ENCODE peak calls at places on chromosomes 5 and 9, in four cellular contexts. One of them, this sample, is unnamed.

GRCh38 chr9:127407505-127407868 is 10.5 kb downstream of the SLC2A8 start:
- DNase-seq in heart right ventricle: no peak
- DNase-seq in fibroblast of gingiva: no peak
- DNase-seq in spleen: no peak
- DNase-seq in this sample: no peak

GRCh38 chr9:91071185-91071990 is 269.8 kb downstream of the SYK start:
- DNase-seq in heart right ventricle: no peak
- DNase-seq in fibroblast of gingiva: peak; percentile 72
- DNase-seq in spleen: no peak
- DNase-seq in this sample: no peak

GRCh38 chr9:93864840-93865239 is 90.3 kb downstream of the BARX1 start:
- DNase-seq in heart right ventricle: no peak
- DNase-seq in fibroblast of gingiva: no peak
- DNase-seq in spleen: no peak
- DNase-seq in this sample: no peak

GRCh38 chr9:87798276-87798833 is 72.4 kb downstream of the CTSL start:
- DNase-seq in heart right ventricle: no peak
- DNase-seq in fibroblast of gingiva: no peak
- DNase-seq in spleen: no peak
- DNase-seq in this sample: no peak

GRCh38 chr5:73338201-73339126 is 110.1 kb downstream of the FOXD1 start:
- DNase-seq in heart right ventricle: no peak
- DNase-seq in fibroblast of gingiva: peak; percentile 58
- DNase-seq in spleen: no peak
- DNase-seq in this sample: peak; percentile 9

GRCh38 chr9:98823666-98824334 is 16.3 kb downstream of the GALNT12 start:
- DNase-seq in heart right ventricle: no peak
- DNase-seq in fibroblast of gingiva: no peak
- DNase-seq in spleen: no peak
- DNase-seq in this sample: no peak

GRCh38 chr9:137383453-137384115 is 39.4 kb downstream of the EXD3 start:
- DNase-seq in heart right ventricle: no peak
- DNase-seq in fibroblast of gingiva: no peak
- DNase-seq in spleen: peak; percentile 67
- DNase-seq in this sample: no peak

GRCh38 chr5:93602261-93603149 is 19.5 kb downstream of the NR2F1 start:
- DNase-seq in heart right ventricle: no peak
- DNase-seq in fibroblast of gingiva: no peak
- DNase-seq in spleen: no peak
- DNase-seq in this sample: no peak

GRCh38 chr9:116100711-116101111 is 52.9 kb upstream of the PAPPA start:
- DNase-seq in heart right ventricle: no peak
- DNase-seq in fibroblast of gingiva: no peak
- DNase-seq in spleen: no peak
- DNase-seq in this sample: no peak

GRCh38 chr9:117768740-117769400 is 64.7 kb downstream of the TLR4 start:
- DNase-seq in heart right ventricle: no peak
- DNase-seq in fibroblast of gingiva: peak; percentile 52
- DNase-seq in spleen: no peak
- DNase-seq in this sample: no peak

GRCh38 chr5:6236858-6237481 is 141.4 kb downstream of the MED10 start:
- DNase-seq in heart right ventricle: no peak
- DNase-seq in fibroblast of gingiva: no peak
- DNase-seq in spleen: no peak
- DNase-seq in this sample: no peak

GRCh38 chr9:135087489-135087791 is at the start of gene OLFM1:
- DNase-seq in heart right ventricle: peak; percentile 82
- DNase-seq in fibroblast of gingiva: peak; percentile 47
- DNase-seq in spleen: no peak
- DNase-seq in this sample: peak; percentile 88

GRCh38 chr9:88989961-88990570 is 1.2 kb upstream of the S1PR3 start:
- DNase-seq in heart right ventricle: no peak
- DNase-seq in fibroblast of gingiva: no peak
- DNase-seq in spleen: no peak
- DNase-seq in this sample: no peak

GRCh38 chr9:85038061-85038460 is 368.5 kb downstream of the NTRK2 start:
- DNase-seq in heart right ventricle: no peak
- DNase-seq in fibroblast of gingiva: peak; percentile 29
- DNase-seq in spleen: no peak
- DNase-seq in this sample: no peak

GRCh38 chr9:135887585-135888050 is 19.7 kb downstream of the CAMSAP1 start:
- DNase-seq in heart right ventricle: peak; percentile 31
- DNase-seq in fibroblast of gingiva: no peak
- DNase-seq in spleen: peak; percentile 85
- DNase-seq in this sample: no peak

GRCh38 chr9:120394058-120394669 is 185.8 kb downstream of the CDK5RAP2 start:
- DNase-seq in heart right ventricle: no peak
- DNase-seq in fibroblast of gingiva: peak; percentile 96
- DNase-seq in spleen: no peak
- DNase-seq in this sample: no peak

GRCh38 chr5:172044631-172045314 is 38.3 kb upstream of the FBXW11 start:
- DNase-seq in heart right ventricle: no peak
- DNase-seq in fibroblast of gingiva: no peak
- DNase-seq in spleen: peak; percentile 61
- DNase-seq in this sample: no peak

GRCh38 chr9:136952354-136952855 is 332 bp downstream of the LCN12 start:
- DNase-seq in heart right ventricle: peak; percentile 42
- DNase-seq in fibroblast of gingiva: no peak
- DNase-seq in spleen: peak; percentile 88
- DNase-seq in this sample: no peak

GRCh38 chr9:119961774-119962408 is 592.7 kb upstream of the BRINP1 start:
- DNase-seq in heart right ventricle: peak; percentile 29
- DNase-seq in fibroblast of gingiva: no peak
- DNase-seq in spleen: no peak
- DNase-seq in this sample: no peak

GRCh38 chr9:132877447-132877817 is 652 bp downstream of the AK8 start:
- DNase-seq in heart right ventricle: no peak
- DNase-seq in fibroblast of gingiva: no peak
- DNase-seq in spleen: no peak
- DNase-seq in this sample: no peak

GRCh38 chr9:109117856-109118801 is 1.6 kb downstream of the TMEM245 start:
- DNase-seq in heart right ventricle: no peak
- DNase-seq in fibroblast of gingiva: peak; percentile 60
- DNase-seq in spleen: no peak
- DNase-seq in this sample: no peak

GRCh38 chr5:124007675-124008398 is 495.9 kb downstream of the CSNK1G3 start:
- DNase-seq in heart right ventricle: no peak
- DNase-seq in fibroblast of gingiva: peak; percentile 34
- DNase-seq in spleen: no peak
- DNase-seq in this sample: no peak

GRCh38 chr5:53253421-53253871 is 143.9 kb upstream of the MOCS2 start:
- DNase-seq in heart right ventricle: no peak
- DNase-seq in fibroblast of gingiva: peak; percentile 4
- DNase-seq in spleen: no peak
- DNase-seq in this sample: no peak

GRCh38 chr5:66848749-66849641 is 252.8 kb downstream of the MAST4 start:
- DNase-seq in heart right ventricle: no peak
- DNase-seq in fibroblast of gingiva: no peak
- DNase-seq in spleen: no peak
- DNase-seq in this sample: no peak

GRCh38 chr5:66945389-66946349 is 250.9 kb downstream of the CD180 start:
- DNase-seq in heart right ventricle: no peak
- DNase-seq in fibroblast of gingiva: no peak
- DNase-seq in spleen: no peak
- DNase-seq in this sample: no peak

GRCh38 chr9:87597710-87598200 is 100.1 kb downstream of the DAPK1 start:
- DNase-seq in heart right ventricle: no peak
- DNase-seq in fibroblast of gingiva: no peak
- DNase-seq in spleen: no peak
- DNase-seq in this sample: no peak

GRCh38 chr9:82202808-82203207 is 214.2 kb downstream of the SPATA31D1 start:
- DNase-seq in heart right ventricle: no peak
- DNase-seq in fibroblast of gingiva: peak; percentile 56
- DNase-seq in spleen: no peak
- DNase-seq in this sample: no peak

GRCh38 chr5:106331415-106331814 is 1339.3 kb downstream of the EFNA5 start:
- DNase-seq in heart right ventricle: no peak
- DNase-seq in fibroblast of gingiva: peak; percentile 86
- DNase-seq in spleen: no peak
- DNase-seq in this sample: no peak

GRCh38 chr5:160769264-160769663 is 82.7 kb downstream of the ATP10B start:
- DNase-seq in heart right ventricle: no peak
- DNase-seq in fibroblast of gingiva: no peak
- DNase-seq in spleen: no peak
- DNase-seq in this sample: peak; percentile 32

GRCh38 chr5:33023649-33024048 is 312.5 kb downstream of the NPR3 start:
- DNase-seq in heart right ventricle: no peak
- DNase-seq in fibroblast of gingiva: peak; percentile 41
- DNase-seq in spleen: no peak
- DNase-seq in this sample: no peak

GRCh38 chr9:112104901-112105300 is 70.2 kb downstream of the SUSD1 start:
- DNase-seq in heart right ventricle: no peak
- DNase-seq in fibroblast of gingiva: no peak
- DNase-seq in spleen: no peak
- DNase-seq in this sample: no peak

GRCh38 chr9:133135193-133135745 is 14.2 kb upstream of the RALGDS start:
- DNase-seq in heart right ventricle: peak; percentile 72
- DNase-seq in fibroblast of gingiva: peak; percentile 49
- DNase-seq in spleen: no peak
- DNase-seq in this sample: no peak

GRCh38 chr9:128913995-128914772 is 6.6 kb upstream of the PHYHD1 start:
- DNase-seq in heart right ventricle: no peak
- DNase-seq in fibroblast of gingiva: no peak
- DNase-seq in spleen: no peak
- DNase-seq in this sample: no peak

GRCh38 chr9:100029246-100029645 is 69.6 kb downstream of the ERP44 start:
- DNase-seq in heart right ventricle: no peak
- DNase-seq in fibroblast of gingiva: no peak
- DNase-seq in spleen: no peak
- DNase-seq in this sample: no peak

GRCh38 chr9:77756449-77756848 is 108.3 kb upstream of the GNA14 start:
- DNase-seq in heart right ventricle: no peak
- DNase-seq in fibroblast of gingiva: no peak
- DNase-seq in spleen: no peak
- DNase-seq in this sample: no peak

GRCh38 chr9:22308177-22308576 is 138.4 kb upstream of the DMRTA1 start:
- DNase-seq in heart right ventricle: no peak
- DNase-seq in fibroblast of gingiva: no peak
- DNase-seq in spleen: no peak
- DNase-seq in this sample: no peak

GRCh38 chr5:127705120-127705892 is 2.1 kb downstream of the CCDC192 start:
- DNase-seq in heart right ventricle: no peak
- DNase-seq in fibroblast of gingiva: peak; percentile 86
- DNase-seq in spleen: no peak
- DNase-seq in this sample: no peak

GRCh38 chr5:150573867-150574817 is 66.2 kb downstream of the NDST1 start:
- DNase-seq in heart right ventricle: no peak
- DNase-seq in fibroblast of gingiva: no peak
- DNase-seq in spleen: no peak
- DNase-seq in this sample: no peak

GRCh38 chr5:56200856-56201638 is 32.1 kb downstream of the ANKRD55 start:
- DNase-seq in heart right ventricle: no peak
- DNase-seq in fibroblast of gingiva: peak; percentile 64
- DNase-seq in spleen: no peak
- DNase-seq in this sample: peak; percentile 62

This sample was measured in NCI-H2171.